ENCODE peak calls at places on chromosomes 16 and 17, in ten cellular contexts. Z is suprapubic skin, E is K562, X is SK-N-SH, M is transverse colon, V is HepG2, Y is sigmoid colon, W is H1, C is GM12878, R is esophagus muscularis mucosa. H is an unnamed sample.
A peak's percentile ranks its signal among the peaks of the same experiment; 100 is the strongest.

GRCh38 chr17:21249911-21250703 is 3.1 kb downstream of the NATD1 start:
- DNase-seq in Z (no peak), E (no peak), X (no peak), M (no peak), V (no peak), Y (no peak), W (no peak), C (no peak), R (no peak), H (no peak)

GRCh38 chr16:15502041-15502725 is 67.8 kb downstream of the BMERB1 start:
- DNase-seq in Z (peak; percentile 49), E (peak; percentile 56), X (no peak), M (no peak), V (peak; percentile 72), Y (no peak), W (no peak), C (no peak), R (no peak), H (no peak)

GRCh38 chr16:85569039-85569614 is 44.0 kb upstream of the GSE1 start:
- DNase-seq in Z (no peak), E (no peak), X (no peak), M (no peak), V (no peak), Y (no peak), W (no peak), C (no peak), R (no peak), H (peak; percentile 41)

GRCh38 chr17:1643293-1643998 is 2.1 kb downstream of the SCARF1 start:
- DNase-seq in Z (no peak), E (no peak), X (peak; percentile 89), M (peak; percentile 88), V (no peak), Y (no peak), W (no peak), C (no peak), R (no peak), H (peak; percentile 92)

GRCh38 chr16:88961031-88961430 is 16.0 kb downstream of the CBFA2T3 start:
- DNase-seq in Z (no peak), E (no peak), X (no peak), M (no peak), V (no peak), Y (no peak), W (no peak), C (no peak), R (no peak), H (no peak)

GRCh38 chr16:66277311-66278070 is 89.0 kb upstream of the CDH5 start:
- DNase-seq in Z (no peak), E (no peak), X (no peak), M (no peak), V (no peak), Y (peak; percentile 17), W (no peak), C (no peak), R (peak; percentile 86), H (no peak)

GRCh38 chr16:22267764-22268163 is 29.4 kb upstream of the POLR3E start:
- DNase-seq in Z (no peak), E (no peak), X (no peak), M (no peak), V (no peak), Y (no peak), W (no peak), C (no peak), R (no peak), H (no peak)

GRCh38 chr16:77191259-77191969 is 424 bp downstream of the MON1B start:
- DNase-seq in Z (no peak), E (peak; percentile 49), X (peak; percentile 48), M (peak; percentile 27), V (no peak), Y (peak; percentile 75), W (no peak), C (no peak), R (no peak), H (no peak)

GRCh38 chr17:45293413-45294211 is 23.2 kb downstream of the MAP3K14 start:
- DNase-seq in Z (peak; percentile 87), E (peak; percentile 43), X (no peak), M (peak; percentile 80), V (peak; percentile 58), Y (peak; percentile 95), W (no peak), C (no peak), R (peak; percentile 95), H (peak; percentile 78)

GRCh38 chr16:62205459-62205858 is 169.2 kb upstream of the CDH8 start:
- DNase-seq in Z (no peak), E (no peak), X (no peak), M (no peak), V (no peak), Y (no peak), W (no peak), C (no peak), R (no peak), H (no peak)

GRCh38 chr17:4950075-4950756 is 703 bp upstream of the ENO3 start:
- DNase-seq in Z (peak; percentile 80), E (peak; percentile 55), X (peak; percentile 82), M (peak; percentile 75), V (peak; percentile 56), Y (peak; percentile 83), W (no peak), C (no peak), R (no peak), H (peak; percentile 61)

GRCh38 chr17:33142703-33143299 is 150.3 kb downstream of the ASIC2 start:
- DNase-seq in Z (no peak), E (peak; percentile 52), X (no peak), M (no peak), V (no peak), Y (no peak), W (no peak), C (no peak), R (no peak), H (no peak)

DNA sequence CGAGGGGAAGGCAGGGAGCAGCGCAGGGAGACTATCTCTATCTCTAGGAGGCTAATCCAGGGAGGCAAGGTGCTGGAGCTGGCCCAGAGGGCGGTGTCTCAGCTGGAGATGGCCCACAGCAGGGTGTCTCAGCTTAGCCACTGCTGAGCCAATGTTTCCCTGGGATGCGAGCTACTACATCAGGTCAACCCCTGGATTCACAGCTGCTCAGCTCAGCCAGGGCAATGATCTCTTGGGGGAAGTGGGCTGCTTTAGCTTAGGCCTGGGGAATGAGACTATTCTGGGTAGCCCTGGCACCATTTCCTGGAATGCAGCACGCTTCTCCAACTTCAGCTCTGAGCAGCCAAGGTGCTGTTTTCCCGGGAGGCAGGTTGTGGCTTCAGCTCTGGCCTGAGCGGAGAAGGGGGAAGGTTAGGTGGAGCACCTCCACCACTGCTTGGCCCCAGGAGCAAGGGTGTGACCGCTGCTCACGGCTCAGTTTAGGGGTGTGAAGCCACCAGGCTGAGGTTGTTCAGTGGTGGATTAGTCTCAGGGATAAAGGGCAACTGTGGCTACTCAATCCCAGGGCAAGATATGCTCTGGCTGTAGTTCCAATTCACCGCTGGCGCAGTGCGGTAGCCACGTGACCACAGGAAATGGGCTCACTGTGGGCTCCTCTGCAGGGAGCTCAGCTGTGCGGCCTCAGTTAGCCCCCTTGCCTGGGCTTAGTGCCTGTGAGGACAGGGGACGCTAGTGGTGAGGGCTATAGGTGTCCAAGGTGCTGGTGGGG is 5.2 kb upstream of the PRSS21 start:
- DNase-seq in Z (peak; percentile 60), E (peak; percentile 52), X (no peak), M (no peak), V (no peak), Y (peak; percentile 56), W (no peak), C (no peak), R (no peak), H (no peak)
- TF ChIP-seq EP300 in Z (no peak), E (no peak), X (no peak), M (no peak), V (no peak), Y (no peak), W (no peak), C (no peak), R (no peak), H (no peak)

GRCh38 chr16:53457670-53458069 is 23.4 kb downstream of the RBL2 start:
- DNase-seq in Z (no peak), E (no peak), X (no peak), M (peak; percentile 57), V (no peak), Y (no peak), W (no peak), C (peak; percentile 92), R (no peak), H (no peak)
- TF ChIP-seq POLR2AphosphoS5 in Z (no peak), E (no peak), X (no peak), M (no peak), V (no peak), Y (no peak), W (no peak), C (no peak), R (no peak), H (peak; percentile 20)

GRCh38 chr16:67992661-67993206 is 6.5 kb downstream of the DPEP2 start:
- DNase-seq in Z (no peak), E (no peak), X (no peak), M (no peak), V (no peak), Y (no peak), W (no peak), C (no peak), R (no peak), H (no peak)

GRCh38 chr16:68000450-68000849 is 1.2 kb upstream of the DPEP2 start:
- DNase-seq in Z (no peak), E (no peak), X (no peak), M (no peak), V (no peak), Y (no peak), W (no peak), C (no peak), R (no peak), H (no peak)

GRCh38 chr16:67993207-67994036 is 5.9 kb downstream of the DPEP2 start:
- DNase-seq in Z (peak; percentile 88), E (peak; percentile 92), X (peak; percentile 96), M (peak; percentile 86), V (peak; percentile 69), Y (peak; percentile 90), W (no peak), C (no peak), R (no peak), H (peak; percentile 82)

GRCh38 chr16:68000024-68000423 is 740 bp upstream of the DPEP2 start:
- DNase-seq in Z (no peak), E (no peak), X (no peak), M (no peak), V (no peak), Y (no peak), W (no peak), C (no peak), R (no peak), H (no peak)

DNA sequence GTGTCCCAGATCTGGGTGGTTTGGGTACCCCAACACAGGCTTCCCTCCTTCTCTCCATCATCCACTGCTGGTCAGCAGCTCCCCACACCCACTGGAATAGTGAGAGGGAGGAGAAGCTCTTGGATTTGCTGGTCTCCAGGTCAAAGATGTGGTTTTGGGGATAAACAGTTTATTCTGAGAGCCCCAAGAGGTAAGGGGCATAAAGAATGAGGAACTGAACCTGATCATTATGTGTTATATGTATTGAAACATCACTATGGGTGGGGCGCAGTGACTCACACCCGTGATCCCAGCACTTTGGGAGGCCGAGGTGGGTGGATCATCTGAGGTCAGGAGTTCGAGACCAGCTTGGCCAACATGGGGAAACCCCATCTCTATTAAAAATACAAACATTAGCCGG is 3.9 kb downstream of the DPEP2 start:
- DNase-seq in Z (no peak), E (no peak), X (no peak), M (no peak), V (no peak), Y (no peak), W (no peak), C (no peak), R (no peak), H (no peak)
- TF ChIP-seq EP300 in Z (no peak), E (no peak), X (no peak), M (no peak), V (no peak), Y (no peak), W (no peak), C (no peak), R (no peak), H (no peak)

GRCh38 chr16:30534368-30535105 is at the start of gene ZNF747:
- DNase-seq in Z (peak; percentile 96), E (peak; percentile 93), X (peak; percentile 95), M (peak; percentile 94), V (peak; percentile 92), Y (peak; percentile 97), W (peak; percentile 70), C (peak; percentile 51), R (peak; percentile 98), H (peak; percentile 93)
- TF ChIP-seq POLR2AphosphoS5 in Z (peak; percentile 86), E (peak; percentile 80), X (peak; percentile 86), M (peak; percentile 80), V (peak; percentile 89), Y (peak; percentile 83), W (peak; percentile 34), C (peak; percentile 5), R (peak; percentile 90), H (peak; percentile 84)

H was measured in stomach.